ENCODE peak calls at places on chromosomes 11 and 22, in four cellular contexts. Z, T, G and J are unnamed samples.

GRCh38 chr22:32842486-32842885 is 41.0 kb downstream of the TIMP3 start:
- DNase-seq in Z (no peak), T (no peak), G (no peak), J (no peak)

GRCh38 chr22:37472418-37473006 is 13.7 kb downstream of the MFNG start:
- DNase-seq in Z (no peak), T (no peak), G (peak), J (no peak)

GRCh38 chr11:94888204-94888603 is 85.2 kb downstream of the CWC15 start:
- DNase-seq in Z (no peak), T (no peak), G (no peak), J (no peak)

GRCh38 chr11:121657191-121657590 is 204.4 kb upstream of the SORL1-AS1 start:
- DNase-seq in Z (no peak), T (no peak), G (no peak), J (peak)

GRCh38 chr11:35271031-35271430 is 132.1 kb downstream of the CD44 start:
- DNase-seq in Z (no peak), T (no peak), G (no peak), J (no peak)

GRCh38 chr11:3942160-3942955 is 86.9 kb downstream of the STIM1 start:
- DNase-seq in Z (no peak), T (no peak), G (no peak), J (no peak)

GRCh38 chr11:313304-313786 is 495 bp upstream of the IFITM1 start:
- DNase-seq in Z (peak), T (no peak), G (no peak), J (peak)

GRCh38 chr11:4589024-4589423 is 4.8 kb upstream of the OR52I1 start:
- DNase-seq in Z (no peak), T (no peak), G (no peak), J (no peak)

GRCh38 chr22:17633217-17633997 is 4.9 kb upstream of the ATP6V1E1 start:
- DNase-seq in Z (no peak), T (no peak), G (peak), J (no peak)

GRCh38 chr11:16070573-16070972 is 285.8 kb downstream of the SOX6 start:
- DNase-seq in Z (no peak), T (no peak), G (no peak), J (peak)

GRCh38 chr11:2700415-2701211 is 819 bp upstream of the KCNQ1OT1 start:
- DNase-seq in Z (peak), T (peak), G (peak), J (peak)

GRCh38 chr22:23133922-23134321 is 7.9 kb downstream of the RSPH14 start:
- DNase-seq in Z (no peak), T (no peak), G (no peak), J (peak)

GRCh38 chr11:48055292-48056132 is 75.2 kb downstream of the PTPRJ start:
- DNase-seq in Z (no peak), T (no peak), G (peak), J (no peak)

GRCh38 chr11:114846040-114846791 is 167.9 kb downstream of the NXPE2 start:
- DNase-seq in Z (peak), T (peak), G (peak), J (peak)

GRCh38 chr22:25759825-25760231 is 17.8 kb downstream of the MYO18B start:
- DNase-seq in Z (no peak), T (no peak), G (no peak), J (peak)

GRCh38 chr11:3081386-3081751 is 24.1 kb upstream of the CARS1 start:
- DNase-seq in Z (no peak), T (no peak), G (no peak), J (no peak)

GRCh38 chr11:46348986-46349401 is 1.7 kb downstream of the DGKZ start:
- DNase-seq in Z (no peak), T (peak), G (no peak), J (no peak)

GRCh38 chr11:78213526-78214330 is 25.0 kb downstream of the USP35 start:
- DNase-seq in Z (no peak), T (no peak), G (no peak), J (no peak)